ENCODE peak calls at places on chromosomes 13 and 19, in four cellular contexts. C is HepG2, V is A549, H is H1. O is an unnamed sample.

GRCh38 chr13:76745246-76746200 is 140.7 kb downstream of the KCTD12 start:
- DNase-seq in H (no peak), C (no peak), V (no peak), O (peak)

GRCh38 chr13:89925107-89925506 is 1422.4 kb upstream of the MIR17HG start:
- DNase-seq in H (no peak), C (peak), V (peak), O (peak)

GRCh38 chr13:78420814-78421213 is 182.5 kb downstream of the POU4F1 start:
- DNase-seq in V (no peak), C (no peak), H (no peak), O (no peak)

GRCh38 chr19:28454083-28454482 is 758.9 kb downstream of the UQCRFS1 start:
- DNase-seq in C (no peak), H (no peak), V (no peak), O (no peak)

GRCh38 chr19:28502879-28503734 is 709.8 kb downstream of the UQCRFS1 start:
- DNase-seq in C (no peak), V (no peak), H (no peak), O (no peak)

GRCh38 chr13:99312493-99312883 is 5.3 kb upstream of the GPR183 start:
- DNase-seq in H (no peak), C (no peak), V (no peak), O (no peak)

GRCh38 chr13:99078014-99078771 is 100.3 kb upstream of the DOCK9 start:
- DNase-seq in H (no peak), V (no peak), C (no peak), O (no peak)

GRCh38 chr13:48594080-48594815 is 59.5 kb upstream of the CYSLTR2 start:
- DNase-seq in V (no peak), H (no peak), C (no peak), O (peak)

GRCh38 chr19:48253999-48254398 is 1.7 kb downstream of the CARD8 start:
- DNase-seq in C (no peak), H (no peak), V (no peak), O (no peak)

DNA sequence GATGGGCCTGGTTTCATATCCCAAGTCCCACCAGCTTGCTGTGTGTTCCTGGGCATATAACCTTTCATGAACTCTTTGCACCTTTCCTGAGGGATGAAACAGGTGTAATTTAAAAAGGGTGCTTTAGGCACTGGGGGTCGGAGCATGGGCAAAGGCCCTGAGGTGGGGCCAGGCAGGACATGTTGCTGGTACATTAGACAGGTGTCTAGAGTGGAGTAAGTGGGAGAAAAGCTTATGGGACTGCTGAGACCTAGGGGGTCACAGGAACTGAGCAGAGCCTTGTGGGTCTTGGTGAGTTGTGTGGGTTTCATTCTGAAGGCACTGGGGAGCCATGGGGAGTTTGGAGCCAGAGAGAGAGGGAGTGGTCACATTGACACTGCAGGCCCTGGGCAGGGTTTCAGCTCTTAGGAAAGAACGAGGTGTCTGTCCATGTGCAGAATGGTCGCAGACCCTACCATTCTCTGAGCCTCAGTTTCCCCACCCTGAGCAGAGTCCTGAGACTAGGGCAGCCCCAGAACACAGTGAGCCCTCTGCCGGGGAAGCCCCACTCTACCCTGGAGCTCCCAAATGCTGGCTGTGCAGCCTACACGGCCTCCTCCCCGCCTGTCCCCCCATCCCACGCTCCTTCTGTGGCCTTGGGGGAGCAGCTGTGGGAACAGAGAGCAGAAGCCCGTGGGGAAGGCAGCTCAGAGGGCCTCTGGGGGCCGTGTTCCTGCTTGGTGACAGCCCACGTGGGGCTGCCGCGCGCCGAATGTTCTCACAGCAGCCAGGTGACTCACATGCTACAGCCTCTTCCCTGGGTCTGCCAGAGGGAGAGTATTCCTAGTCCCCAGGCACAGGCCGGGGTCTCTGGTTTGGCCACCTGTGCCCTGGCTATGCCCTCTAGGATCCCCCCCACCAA is 7.3 kb upstream of the HOMER3 start:
- DNase-seq in C (no peak), H (no peak), V (no peak), O (no peak)
- H3K4me2 ChIP-seq in C (no peak), H (no peak), V (no peak), O (no peak)

GRCh38 chr19:2421581-2422306 is 5.6 kb downstream of the TIMM13 start:
- DNase-seq in V (no peak), C (no peak), H (no peak), O (no peak)

GRCh38 chr19:2417881-2418406 is 9.4 kb downstream of the TIMM13 start:
- DNase-seq in H (no peak), C (no peak), V (no peak), O (no peak)

GRCh38 chr19:2416321-2417097 is 10.9 kb downstream of the TIMM13 start:
- DNase-seq in V (no peak), H (no peak), C (peak), O (no peak)

GRCh38 chr19:2420490-2420889 is 6.9 kb downstream of the TIMM13 start:
- DNase-seq in C (no peak), V (no peak), H (no peak), O (no peak)

DNA sequence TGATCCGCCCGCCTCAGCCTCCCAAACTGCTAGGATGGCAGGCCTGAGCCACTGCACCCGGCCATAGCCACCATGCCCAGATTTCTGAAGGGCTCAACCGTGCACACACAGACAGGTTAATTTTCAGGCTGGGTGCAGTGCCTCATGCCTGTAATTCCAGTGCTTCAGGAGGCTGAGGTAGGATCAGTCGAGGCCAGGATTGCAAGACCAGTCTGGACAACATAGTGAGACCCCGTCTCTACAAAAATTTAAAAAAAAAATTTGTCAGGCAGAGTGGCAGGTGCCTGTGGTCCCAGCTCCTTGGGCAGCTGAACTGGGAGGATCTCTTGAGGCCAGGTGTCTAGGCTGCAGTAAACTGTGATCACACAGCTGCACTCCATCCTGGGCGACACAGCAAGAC is 7.6 kb downstream of the TIMM13 start:
- DNase-seq in V (no peak), H (no peak), C (no peak), O (no peak)
- TF ChIP-seq POLR2A in V (no peak), H (no peak), C (no peak), O (no peak)

GRCh38 chr19:6672693-6673290 is 2.8 kb upstream of the TNFSF14 start:
- DNase-seq in H (no peak), C (no peak), V (no peak), O (no peak)

GRCh38 chr19:6676288-6676687 is 6.3 kb upstream of the TNFSF14 start:
- DNase-seq in V (no peak), C (no peak), H (no peak), O (no peak)

GRCh38 chr19:6671960-6672359 is 2.0 kb upstream of the TNFSF14 start:
- DNase-seq in V (no peak), C (no peak), H (no peak), O (no peak)

GRCh38 chr19:6677495-6677894 is 7.5 kb upstream of the TNFSF14 start:
- DNase-seq in H (no peak), V (no peak), C (no peak), O (no peak)

DNA sequence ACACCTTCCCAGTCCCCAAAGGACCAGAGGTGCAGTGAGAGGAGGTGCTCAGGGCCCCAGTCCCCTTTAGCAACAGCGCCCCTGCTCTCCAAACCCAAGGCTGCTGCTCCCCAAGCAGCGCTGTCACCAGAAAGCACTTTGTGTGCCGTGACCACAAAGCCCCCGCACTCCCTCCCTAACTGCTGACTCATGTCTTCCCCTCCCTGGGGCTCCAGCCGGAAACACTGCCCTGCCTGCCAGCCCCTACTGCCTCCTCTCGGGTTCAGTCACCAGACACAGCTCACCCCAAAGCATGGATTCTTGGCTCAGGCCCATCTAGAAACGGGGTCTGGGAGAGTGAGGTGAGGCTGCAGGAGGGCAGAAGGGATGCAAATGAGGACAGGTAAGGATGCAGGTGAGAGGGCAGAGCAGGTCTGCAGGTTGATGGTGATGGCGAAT is 4.9 kb upstream of the TNFSF14 start:
- DNase-seq in V (peak), H (peak), C (no peak), O (peak)
- TF ChIP-seq MAX in V (no peak), H (no peak), C (no peak), O (no peak)

DNA sequence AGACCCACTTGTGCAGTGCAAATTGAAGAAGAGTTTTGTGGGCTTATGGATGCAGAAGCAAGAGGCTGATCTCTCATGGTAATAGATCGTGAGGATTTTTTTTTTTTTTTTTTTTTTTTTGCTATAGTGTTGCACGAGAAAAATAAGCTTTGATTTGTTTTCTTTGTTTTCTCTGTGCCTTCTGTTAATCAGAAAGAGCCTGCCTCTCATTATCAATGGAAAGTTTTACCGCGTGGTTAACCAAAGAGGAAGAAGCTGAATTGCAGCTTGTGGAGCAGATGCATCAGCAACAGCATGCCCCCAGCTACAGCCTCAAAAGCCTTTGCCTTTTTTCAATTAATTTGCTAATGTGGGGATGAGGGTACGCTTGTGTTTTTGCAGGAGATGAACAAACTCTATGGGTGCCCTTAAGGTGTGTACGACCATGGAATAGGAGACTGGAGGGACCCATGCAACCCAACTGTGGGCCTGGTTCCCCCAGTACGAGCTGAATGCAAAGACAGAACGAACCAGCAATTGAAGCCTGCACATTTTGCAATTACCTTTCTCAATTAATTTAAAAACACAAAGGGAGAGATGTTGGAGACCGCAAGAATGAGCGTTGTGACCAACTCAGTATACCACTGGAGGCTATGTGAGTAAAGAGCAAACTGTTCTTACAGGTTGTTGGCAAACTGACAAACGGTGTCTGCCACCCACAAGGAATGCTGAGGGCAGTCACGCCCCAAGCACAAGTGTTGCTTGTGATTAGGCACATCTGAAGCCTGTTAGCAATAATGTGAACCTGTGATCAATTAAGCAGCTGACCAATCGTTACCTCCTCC is 58.6 kb upstream of the SPRY2 start:
- DNase-seq in V (no peak), H (no peak), C (no peak), O (no peak)
- H3K4me2 ChIP-seq in V (no peak), H (no peak), C (no peak), O (no peak)

GRCh38 chr19:41872775-41873647 is 4.1 kb upstream of the CD79A start:
- DNase-seq in C (peak), V (peak), H (peak), O (peak)
- TF ChIP-seq POLR2A in C (no peak), V (no peak), H (peak), O (peak)

GRCh38 chr19:58561373-58562125 is 3.1 kb upstream of the UBE2M start:
- DNase-seq in C (no peak), H (no peak), V (no peak), O (no peak)
- TF ChIP-seq MAX in C (no peak), H (no peak), V (no peak), O (no peak)

DNA sequence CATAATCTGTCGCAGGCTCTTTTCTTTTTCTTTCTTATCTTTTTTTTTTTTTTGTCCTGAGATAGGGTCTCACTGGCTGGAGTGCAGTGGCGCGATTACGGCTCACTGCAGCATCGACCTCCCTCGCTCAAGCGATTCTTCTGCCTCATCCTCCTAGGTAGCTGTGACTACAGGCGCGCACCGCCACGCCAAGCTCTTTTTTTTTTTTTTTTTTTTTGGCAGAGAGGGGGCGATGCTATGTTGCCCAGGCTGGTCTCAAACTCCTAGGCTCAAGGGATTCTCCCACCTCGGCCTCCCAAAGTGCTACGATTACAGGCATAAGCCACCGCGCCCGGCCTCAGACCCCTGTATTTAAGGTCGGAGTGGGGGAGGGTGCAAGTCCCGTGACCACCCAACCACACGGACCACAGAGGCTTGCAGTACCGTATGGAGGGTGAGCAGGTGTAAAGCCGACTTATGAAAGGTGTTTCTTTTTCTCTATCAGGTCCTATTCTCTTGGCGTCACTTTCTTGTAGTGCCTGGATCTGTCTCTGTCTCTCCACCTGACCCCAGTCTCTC is 2.0 kb downstream of the PHLDB3 start:
- DNase-seq in H (no peak), C (no peak), V (no peak), O (no peak)
- H3K4me2 ChIP-seq in H (peak), C (peak), V (peak), O (no peak)

GRCh38 chr19:1411255-1412191 is 4.1 kb downstream of the DAZAP1 start:
- DNase-seq in H (no peak), V (no peak), C (no peak), O (no peak)
- TF ChIP-seq POLR2A in H (no peak), V (no peak), C (no peak), O (no peak)

GRCh38 chr13:32067149-32067961 is 35.8 kb downstream of the FRY start:
- DNase-seq in C (no peak), H (no peak), V (no peak), O (no peak)

GRCh38 chr13:32068255-32068654 is 36.7 kb downstream of the FRY start:
- DNase-seq in C (no peak), H (no peak), V (no peak), O (no peak)

GRCh38 chr13:32059511-32059984 is 28.0 kb downstream of the FRY start:
- DNase-seq in C (peak), H (no peak), V (no peak), O (no peak)

GRCh38 chr13:32060319-32060924 is 28.8 kb downstream of the FRY start:
- DNase-seq in C (peak), V (no peak), H (no peak), O (no peak)

GRCh38 chr13:32063622-32064233 is 32.2 kb downstream of the FRY start:
- DNase-seq in V (no peak), H (no peak), C (no peak), O (no peak)
- TF ChIP-seq MAX in V (no peak), H (no peak), C (no peak), O (no peak)

GRCh38 chr13:20719783-20720182 is 16.3 kb downstream of the IL17D start:
- DNase-seq in C (no peak), V (no peak), H (no peak), O (no peak)

GRCh38 chr13:20718958-20719566 is 15.6 kb downstream of the IL17D start:
- DNase-seq in V (no peak), C (no peak), H (no peak), O (no peak)

GRCh38 chr13:20720499-20720898 is 17.0 kb downstream of the IL17D start:
- DNase-seq in V (no peak), H (no peak), C (no peak), O (no peak)

GRCh38 chr13:20721454-20722357 is 18.2 kb downstream of the IL17D start:
- DNase-seq in V (no peak), C (no peak), H (no peak), O (peak)

GRCh38 chr13:20721058-20721453 is 17.6 kb downstream of the IL17D start:
- DNase-seq in V (no peak), H (no peak), C (no peak), O (no peak)
- H3K4me2 ChIP-seq in V (no peak), H (peak), C (no peak), O (peak)